ENCODE peak calls at places on chromosomes 6 and 20, in eight cellular contexts. U, G, P, M, O, H, S and Q are unnamed samples.

GRCh38 chr20:24691901-24692351 is 222.5 kb downstream of the SYNDIG1 start:
- DNase-seq in U (no peak), G (no peak), P (no peak), M (no peak), O (no peak), H (no peak), S (no peak), Q (no peak)

GRCh38 chr6:77015350-77015749 is 447.9 kb downstream of the HTR1B start:
- DNase-seq in U (no peak), G (no peak), P (no peak), M (no peak), O (no peak), H (peak; percentile 8), S (no peak), Q (no peak)

GRCh38 chr20:19121463-19121862 is 91.0 kb upstream of the SLC24A3 start:
- DNase-seq in U (no peak), G (no peak), P (no peak), M (no peak), O (no peak), H (no peak), S (no peak), Q (no peak)

GRCh38 chr6:32089082-32089828 is 19.9 kb downstream of the TNXB start:
- DNase-seq in U (no peak), G (no peak), P (no peak), M (no peak), O (peak; percentile 33), H (no peak), S (no peak), Q (no peak)

GRCh38 chr6:152364846-152365245 is 272.3 kb downstream of the SYNE1 start:
- DNase-seq in U (no peak), G (no peak), P (no peak), M (no peak), O (no peak), H (peak; percentile 77), S (no peak), Q (no peak)

GRCh38 chr6:33983109-33983475 is 162.8 kb downstream of the GRM4 start:
- DNase-seq in U (peak; percentile 54), G (no peak), P (peak; percentile 76), M (no peak), O (no peak), H (peak; percentile 11), S (no peak), Q (peak; percentile 21)

GRCh38 chr6:54493138-54493537 is 184.9 kb downstream of the TINAG start:
- DNase-seq in U (no peak), G (no peak), P (no peak), M (no peak), O (no peak), H (no peak), S (no peak), Q (no peak)

GRCh38 chr6:34172961-34173775 is 27.3 kb upstream of the GRM4 start:
- DNase-seq in U (no peak), G (no peak), P (no peak), M (no peak), O (no peak), H (no peak), S (no peak), Q (no peak)

GRCh38 chr6:10746915-10747250 is 722 bp upstream of the TMEM14B start:
- DNase-seq in U (no peak), G (no peak), P (no peak), M (no peak), O (no peak), H (no peak), S (no peak), Q (no peak)

GRCh38 chr6:114068119-114068518 is 97.2 kb upstream of the HDAC2 start:
- DNase-seq in U (no peak), G (no peak), P (no peak), M (no peak), O (no peak), H (no peak), S (no peak), Q (no peak)

GRCh38 chr6:158653577-158654354 is 3.9 kb downstream of the SYTL3 start:
- DNase-seq in U (no peak), G (no peak), P (no peak), M (peak; percentile 78), O (no peak), H (no peak), S (peak; percentile 58), Q (no peak)

GRCh38 chr20:10532351-10532750 is 97.2 kb downstream of the SLX4IP start:
- DNase-seq in U (no peak), G (no peak), P (no peak), M (no peak), O (no peak), H (no peak), S (no peak), Q (no peak)

GRCh38 chr6:99619409-99619762 is 12.8 kb downstream of the PRDM13 start:
- DNase-seq in U (no peak), G (no peak), P (no peak), M (no peak), O (no peak), H (no peak), S (no peak), Q (no peak)

GRCh38 chr20:35303735-35304431 is 11.7 kb upstream of the FAM83C start:
- DNase-seq in U (peak; percentile 98), G (peak; percentile 72), P (peak; percentile 71), M (peak; percentile 61), O (peak; percentile 84), H (peak; percentile 81), S (peak; percentile 70), Q (peak; percentile 87)

GRCh38 chr6:52362443-52363221 is 681 bp downstream of the PAQR8 start:
- DNase-seq in U (peak; percentile 40), G (peak; percentile 55), P (no peak), M (peak; percentile 26), O (peak; percentile 50), H (no peak), S (no peak), Q (peak; percentile 63)

GRCh38 chr6:125099211-125100017 is 54.2 kb upstream of the TPD52L1 start:
- DNase-seq in U (peak; percentile 86), G (peak; percentile 88), P (peak; percentile 84), M (no peak), O (peak; percentile 44), H (no peak), S (no peak), Q (peak; percentile 86)

GRCh38 chr20:62320581-62321354 is 18.0 kb downstream of the ADRM1 start:
- DNase-seq in U (no peak), G (no peak), P (no peak), M (no peak), O (no peak), H (no peak), S (no peak), Q (peak; percentile 91)

GRCh38 chr6:12064125-12064524 is 52.0 kb downstream of the HIVEP1 start:
- DNase-seq in U (no peak), G (no peak), P (no peak), M (no peak), O (no peak), H (no peak), S (no peak), Q (no peak)

GRCh38 chr6:48826884-48827701 is 636.0 kb downstream of the MMUT start:
- DNase-seq in U (peak; percentile 26), G (peak; percentile 9), P (no peak), M (no peak), O (no peak), H (peak; percentile 66), S (no peak), Q (no peak)

GRCh38 chr6:139409026-139409425 is 34.6 kb upstream of the CITED2 start:
- DNase-seq in U (peak; percentile 18), G (no peak), P (no peak), M (no peak), O (no peak), H (no peak), S (no peak), Q (no peak)

GRCh38 chr6:167285077-167285770 is 5.9 kb upstream of the UNC93A start:
- DNase-seq in U (no peak), G (no peak), P (no peak), M (no peak), O (no peak), H (no peak), S (no peak), Q (no peak)

GRCh38 chr6:33123732-33124524 is 48.1 kb downstream of the HLA-DPB1 start:
- DNase-seq in U (peak; percentile 69), G (no peak), P (no peak), M (no peak), O (no peak), H (peak; percentile 65), S (no peak), Q (peak; percentile 85)

GRCh38 chr6:55276745-55277627 is 50.3 kb upstream of the GFRAL start:
- DNase-seq in U (peak; percentile 89), G (no peak), P (peak; percentile 48), M (no peak), O (peak; percentile 20), H (peak; percentile 10), S (no peak), Q (peak; percentile 43)